ENCODE peak calls at places on chromosomes 3 and 15, in four cellular contexts. One of them, this sample, is unnamed.
A peak's percentile ranks its signal among the peaks of the same experiment; 100 is the strongest.

GRCh38 chr3:126568776-126569342 is 10.1 kb upstream of the C3orf22 start:
- DNase-seq in H1: no peak
- DNase-seq in GM12878: no peak
- DNase-seq in HepG2: no peak
- DNase-seq in this sample: no peak

GRCh38 chr15:86327230-86327865 is 247.7 kb downstream of the AGBL1 start:
- DNase-seq in GM12878: no peak
- DNase-seq in HepG2: no peak
- DNase-seq in H1: no peak
- DNase-seq in this sample: no peak

GRCh38 chr3:62936626-62937254 is 61.5 kb upstream of the CADPS start:
- DNase-seq in GM12878: no peak
- DNase-seq in HepG2: no peak
- DNase-seq in H1: no peak
- DNase-seq in this sample: no peak

GRCh38 chr3:117443014-117443413 is 733.4 kb downstream of the TUSC7 start:
- DNase-seq in H1: no peak
- DNase-seq in GM12878: no peak
- DNase-seq in HepG2: no peak
- DNase-seq in this sample: no peak

GRCh38 chr15:64048766-64049165 is 2.5 kb upstream of the DAPK2 start:
- DNase-seq in HepG2: no peak
- DNase-seq in GM12878: no peak
- DNase-seq in H1: no peak
- DNase-seq in this sample: no peak

GRCh38 chr3:10389995-10390394 is 69.1 kb upstream of the SEC13 start:
- DNase-seq in H1: no peak
- DNase-seq in HepG2: no peak
- DNase-seq in GM12878: peak; percentile 61
- DNase-seq in this sample: no peak

GRCh38 chr15:96274698-96275097 is 55.8 kb upstream of the NR2F2 start:
- DNase-seq in GM12878: no peak
- DNase-seq in H1: no peak
- DNase-seq in HepG2: no peak
- DNase-seq in this sample: no peak

GRCh38 chr3:83034806-83035703 is 1273.6 kb upstream of the GBE1 start:
- DNase-seq in HepG2: no peak
- DNase-seq in H1: no peak
- DNase-seq in GM12878: no peak
- DNase-seq in this sample: no peak

GRCh38 chr15:31328999-31329639 is 2.5 kb downstream of the KLF13 start:
- DNase-seq in H1: peak; percentile 73
- DNase-seq in HepG2: no peak
- DNase-seq in GM12878: no peak
- DNase-seq in this sample: no peak

GRCh38 chr3:137764563-137765309 is 621 bp downstream of the SOX14 start:
- DNase-seq in HepG2: no peak
- DNase-seq in GM12878: no peak
- DNase-seq in H1: peak; percentile 69
- DNase-seq in this sample: no peak

GRCh38 chr15:81299630-81300273 is 24.2 kb downstream of the STARD5 start:
- DNase-seq in HepG2: no peak
- DNase-seq in H1: no peak
- DNase-seq in GM12878: no peak
- DNase-seq in this sample: no peak

GRCh38 chr15:28984421-28985375 is 98.9 kb downstream of the APBA2 start:
- DNase-seq in H1: no peak
- DNase-seq in HepG2: peak; percentile 3
- DNase-seq in GM12878: no peak
- DNase-seq in this sample: no peak

GRCh38 chr3:158248261-158248660 is 138.4 kb downstream of the RSRC1 start:
- DNase-seq in GM12878: no peak
- DNase-seq in HepG2: no peak
- DNase-seq in H1: no peak
- DNase-seq in this sample: no peak

GRCh38 chr3:52245322-52246263 is at the start of gene PPM1M:
- DNase-seq in HepG2: no peak
- DNase-seq in GM12878: no peak
- DNase-seq in H1: peak; percentile 83
- DNase-seq in this sample: peak; percentile 51

GRCh38 chr3:9201895-9202294 is 47.6 kb downstream of the SRGAP3 start:
- DNase-seq in HepG2: no peak
- DNase-seq in GM12878: no peak
- DNase-seq in H1: no peak
- DNase-seq in this sample: no peak

GRCh38 chr3:14235003-14235876 is 56.6 kb downstream of the LSM3 start:
- DNase-seq in H1: no peak
- DNase-seq in GM12878: no peak
- DNase-seq in HepG2: no peak
- DNase-seq in this sample: no peak

GRCh38 chr3:26449996-26450395 is 172.6 kb upstream of the LRRC3B start:
- DNase-seq in GM12878: no peak
- DNase-seq in HepG2: no peak
- DNase-seq in H1: no peak
- DNase-seq in this sample: no peak

GRCh38 chr3:117557469-117557868 is 847.9 kb downstream of the TUSC7 start:
- DNase-seq in GM12878: no peak
- DNase-seq in HepG2: no peak
- DNase-seq in H1: no peak
- DNase-seq in this sample: no peak

GRCh38 chr15:62894322-62895085 is 148.0 kb upstream of the TPM1 start:
- DNase-seq in GM12878: no peak
- DNase-seq in HepG2: no peak
- DNase-seq in H1: no peak
- DNase-seq in this sample: no peak

GRCh38 chr3:10376353-10376752 is 55.4 kb upstream of the SEC13 start:
- DNase-seq in HepG2: no peak
- DNase-seq in GM12878: no peak
- DNase-seq in H1: no peak
- DNase-seq in this sample: no peak

GRCh38 chr3:31636063-31636462 is 103.3 kb downstream of the STT3B start:
- DNase-seq in HepG2: no peak
- DNase-seq in GM12878: no peak
- DNase-seq in H1: no peak
- DNase-seq in this sample: no peak

GRCh38 chr3:8441969-8442559 is 59.6 kb upstream of the LMCD1 start:
- DNase-seq in HepG2: peak; percentile 60
- DNase-seq in H1: peak; percentile 60
- DNase-seq in GM12878: no peak
- DNase-seq in this sample: peak; percentile 80

GRCh38 chr3:7787871-7788828 is 713.5 kb upstream of the LMCD1 start:
- DNase-seq in HepG2: no peak
- DNase-seq in H1: no peak
- DNase-seq in GM12878: no peak
- DNase-seq in this sample: peak; percentile 22

GRCh38 chr3:13106308-13106970 is 33.2 kb upstream of the IQSEC1 start:
- DNase-seq in HepG2: peak; percentile 40
- DNase-seq in GM12878: no peak
- DNase-seq in H1: no peak
- DNase-seq in this sample: no peak

GRCh38 chr3:185365281-185366211 is 2.6 kb downstream of the MAP3K13 start:
- DNase-seq in GM12878: no peak
- DNase-seq in HepG2: no peak
- DNase-seq in H1: no peak
- DNase-seq in this sample: no peak

GRCh38 chr3:194574639-194575483 is 58.4 kb downstream of the TMEM44 start:
- DNase-seq in HepG2: no peak
- DNase-seq in H1: no peak
- DNase-seq in GM12878: no peak
- DNase-seq in this sample: no peak

GRCh38 chr3:69338891-69339290 is 47.0 kb downstream of the FRMD4B start:
- DNase-seq in H1: no peak
- DNase-seq in GM12878: no peak
- DNase-seq in HepG2: no peak
- DNase-seq in this sample: no peak

GRCh38 chr3:3110749-3111361 is 681 bp upstream of the IL5RA start:
- DNase-seq in GM12878: no peak
- DNase-seq in H1: no peak
- DNase-seq in HepG2: no peak
- DNase-seq in this sample: no peak

GRCh38 chr15:28935316-28935715 is 49.5 kb downstream of the APBA2 start:
- DNase-seq in HepG2: peak; percentile 58
- DNase-seq in GM12878: no peak
- DNase-seq in H1: peak; percentile 83
- DNase-seq in this sample: no peak

GRCh38 chr3:111774622-111775021 is 84.4 kb upstream of the PHLDB2 start:
- DNase-seq in GM12878: no peak
- DNase-seq in HepG2: no peak
- DNase-seq in H1: no peak
- DNase-seq in this sample: no peak
- H3K9ac ChIP-seq in GM12878: no peak overlapping the region
- H3K9ac ChIP-seq in HepG2: no peak overlapping the region
- H3K9ac ChIP-seq in H1: no peak overlapping the region
- H3K9ac ChIP-seq in this sample: no peak overlapping the region

GRCh38 chr15:49320337-49320736 is 102.7 kb upstream of the FGF7 start:
- DNase-seq in HepG2: no peak
- DNase-seq in GM12878: no peak
- DNase-seq in H1: no peak
- DNase-seq in this sample: no peak

GRCh38 chr15:49309889-49310288 is 113.2 kb upstream of the FGF7 start:
- DNase-seq in GM12878: no peak
- DNase-seq in H1: no peak
- DNase-seq in HepG2: no peak
- DNase-seq in this sample: no peak

GRCh38 chr15:49313650-49314049 is 109.4 kb upstream of the FGF7 start:
- DNase-seq in HepG2: no peak
- DNase-seq in H1: no peak
- DNase-seq in GM12878: no peak
- DNase-seq in this sample: no peak

GRCh38 chr15:49314729-49315128 is 108.3 kb upstream of the FGF7 start:
- DNase-seq in H1: no peak
- DNase-seq in GM12878: no peak
- DNase-seq in HepG2: no peak
- DNase-seq in this sample: no peak

DNA sequence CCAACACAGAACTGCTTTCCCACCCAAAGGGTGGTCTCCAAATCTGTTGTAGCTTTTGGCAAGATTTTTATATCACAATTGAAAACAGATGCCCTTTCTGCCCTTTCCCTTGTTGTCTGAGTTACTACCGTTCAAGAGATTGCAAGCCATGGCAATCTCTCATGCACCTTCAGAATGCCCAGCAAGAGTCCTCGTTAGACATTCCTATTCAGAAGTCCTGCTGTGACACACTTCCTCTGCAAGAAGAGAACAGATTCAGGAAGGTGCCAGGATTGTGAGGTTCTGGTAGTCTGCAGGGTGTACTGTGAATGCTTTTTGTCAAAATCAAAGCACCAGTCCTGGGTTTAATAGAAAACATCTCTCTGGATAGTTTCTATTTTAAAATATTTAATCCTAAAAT is 107.5 kb upstream of the FGF7 start:
- DNase-seq in HepG2: no peak
- DNase-seq in GM12878: no peak
- DNase-seq in H1: no peak
- DNase-seq in this sample: peak; percentile 23
- TF ChIP-seq SUZ12 in HepG2: no peak
- TF ChIP-seq SUZ12 in GM12878: no peak
- TF ChIP-seq SUZ12 in H1: no peak
- TF ChIP-seq SUZ12 in this sample: no peak

DNA sequence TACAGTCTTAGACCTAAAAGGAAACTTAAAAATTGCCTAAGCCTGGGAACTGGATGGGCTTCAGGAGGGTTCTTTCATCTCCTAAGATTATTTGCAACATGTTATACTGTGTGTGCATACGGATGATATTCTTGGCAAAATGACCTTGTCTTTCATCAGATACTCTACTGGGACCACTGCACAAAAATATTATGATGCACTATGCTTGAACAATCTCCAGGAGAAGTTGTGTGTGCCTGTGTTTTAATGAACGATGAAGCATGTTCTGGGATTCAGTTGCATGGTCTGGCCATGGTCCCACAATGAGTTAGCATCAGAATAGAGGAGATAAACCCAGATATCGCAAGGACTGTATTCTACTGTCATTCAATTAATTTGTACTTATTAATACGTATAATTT is 68.7 kb downstream of the GAP43 start:
- DNase-seq in H1: no peak
- DNase-seq in HepG2: no peak
- DNase-seq in GM12878: no peak
- DNase-seq in this sample: no peak
- H3K9ac ChIP-seq in H1: no peak overlapping the region
- H3K9ac ChIP-seq in HepG2: no peak overlapping the region
- H3K9ac ChIP-seq in GM12878: no peak overlapping the region
- H3K9ac ChIP-seq in this sample: no peak overlapping the region

GRCh38 chr3:161369531-161369930 is 1.8 kb downstream of the SPTSSB start:
- DNase-seq in H1: no peak
- DNase-seq in GM12878: no peak
- DNase-seq in HepG2: no peak
- DNase-seq in this sample: no peak

GRCh38 chr3:161371441-161372320 is at the start of gene SPTSSB:
- DNase-seq in HepG2: peak; percentile 42
- DNase-seq in GM12878: no peak
- DNase-seq in H1: peak; percentile 87
- DNase-seq in this sample: peak; percentile 47

GRCh38 chr3:161372321-161373260 is 1.3 kb upstream of the SPTSSB start:
- DNase-seq in HepG2: no peak
- DNase-seq in GM12878: no peak
- DNase-seq in H1: peak; percentile 73
- DNase-seq in this sample: no peak
- TF ChIP-seq SUZ12 in HepG2: no peak
- TF ChIP-seq SUZ12 in GM12878: no peak
- TF ChIP-seq SUZ12 in H1: peak; percentile 54
- TF ChIP-seq SUZ12 in this sample: no peak

DNA sequence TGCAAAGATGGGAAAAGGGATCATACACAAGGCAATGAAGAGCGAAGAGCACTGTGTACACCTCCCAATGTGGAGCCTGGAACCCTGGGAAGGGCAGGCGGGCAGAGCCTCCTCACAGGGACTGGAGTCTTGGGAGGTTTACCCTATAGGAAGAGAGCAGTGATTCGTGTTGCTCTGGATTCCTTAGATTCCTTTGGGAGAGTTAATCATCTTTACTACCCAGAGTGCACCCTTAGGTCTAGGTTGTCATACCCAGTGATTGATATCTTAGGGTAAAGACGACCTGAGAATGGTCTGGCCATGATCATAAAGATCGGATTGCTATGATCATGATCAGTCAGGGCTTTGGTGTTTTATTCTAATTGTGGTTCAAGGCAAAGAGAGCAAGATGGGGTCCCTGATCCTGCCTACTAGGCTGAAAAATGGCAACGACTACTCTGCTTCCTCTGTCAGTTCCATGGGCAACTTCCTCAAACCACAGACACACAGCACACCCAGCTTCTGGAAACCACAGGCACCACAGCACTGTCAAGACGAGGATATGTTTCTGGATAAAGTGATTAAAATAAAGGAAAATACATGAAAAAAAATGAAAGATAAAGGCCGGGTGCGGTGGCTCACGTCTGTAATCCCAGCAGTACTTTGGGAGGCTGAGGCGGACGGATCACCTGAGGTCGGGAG is 20.4 kb upstream of the MAP6D1 start:
- DNase-seq in GM12878: no peak
- DNase-seq in HepG2: no peak
- DNase-seq in H1: no peak
- DNase-seq in this sample: no peak
- H3K9ac ChIP-seq in GM12878: no peak overlapping the region
- H3K9ac ChIP-seq in HepG2: no peak overlapping the region
- H3K9ac ChIP-seq in H1: no peak overlapping the region
- H3K9ac ChIP-seq in this sample: no peak overlapping the region

GRCh38 chr3:157130138-157130880 is 29.6 kb downstream of the CCNL1 start:
- DNase-seq in HepG2: peak; percentile 90
- DNase-seq in H1: peak; percentile 82
- DNase-seq in GM12878: no peak
- DNase-seq in this sample: peak; percentile 57
- TF ChIP-seq SUZ12 in HepG2: no peak
- TF ChIP-seq SUZ12 in H1: no peak
- TF ChIP-seq SUZ12 in GM12878: no peak
- TF ChIP-seq SUZ12 in this sample: no peak

This sample was measured in NT2/D1.